ENCODE peak calls at places on chromosomes 4 and X, in six cellular contexts. M is IMR-90, B is H9, S is H1, X is mesenchymal stem cell, Y is neuronal stem cell. K is an unnamed sample.
A peak's percentile ranks its signal among the peaks of the same experiment; 100 is the strongest.

GRCh38 chrX:70171636-70172035 is 5.6 kb upstream of the DGAT2L6 start:
- DNase-seq in M (peak; percentile 21), B (no peak), S (no peak), X (no peak), Y (no peak), K (no peak)

GRCh38 chr4:3226944-3227343 is 22.0 kb upstream of the MSANTD1 start:
- DNase-seq in M (no peak), B (no peak), S (no peak), X (no peak), Y (no peak), K (no peak)

GRCh38 chrX:107565916-107566602 is 62.3 kb upstream of the PRPS1 start:
- DNase-seq in M (peak; percentile 70), B (peak; percentile 86), S (no peak), X (peak; percentile 79), Y (peak; percentile 54), K (no peak)

GRCh38 chr4:168880087-168880675 is 129.9 kb downstream of the CBR4 start:
- DNase-seq in M (peak; percentile 56), B (no peak), S (no peak), X (peak; percentile 56), Y (no peak), K (no peak)

GRCh38 chr4:30721353-30722091 is 1.4 kb downstream of the PCDH7 start:
- DNase-seq in M (peak; percentile 44), B (peak; percentile 55), S (peak; percentile 76), X (peak; percentile 64), Y (peak; percentile 54), K (no peak)

GRCh38 chr4:57080781-57081650 is 29.2 kb downstream of the IGFBP7 start:
- DNase-seq in M (peak; percentile 98), B (no peak), S (no peak), X (peak; percentile 98), Y (no peak), K (no peak)

GRCh38 chr4:121164291-121164690 is at the start of gene TNIP3:
- DNase-seq in M (peak; percentile 55), B (no peak), S (no peak), X (peak; percentile 49), Y (no peak), K (peak; percentile 18)

GRCh38 chr4:71634364-71634763 is 149.5 kb downstream of the GC start:
- DNase-seq in M (no peak), B (no peak), S (no peak), X (no peak), Y (no peak), K (no peak)

GRCh38 chrX:109782994-109783711 is 50.1 kb upstream of the ACSL4 start:
- DNase-seq in M (peak; percentile 45), B (no peak), S (no peak), X (no peak), Y (no peak), K (no peak)

DNA sequence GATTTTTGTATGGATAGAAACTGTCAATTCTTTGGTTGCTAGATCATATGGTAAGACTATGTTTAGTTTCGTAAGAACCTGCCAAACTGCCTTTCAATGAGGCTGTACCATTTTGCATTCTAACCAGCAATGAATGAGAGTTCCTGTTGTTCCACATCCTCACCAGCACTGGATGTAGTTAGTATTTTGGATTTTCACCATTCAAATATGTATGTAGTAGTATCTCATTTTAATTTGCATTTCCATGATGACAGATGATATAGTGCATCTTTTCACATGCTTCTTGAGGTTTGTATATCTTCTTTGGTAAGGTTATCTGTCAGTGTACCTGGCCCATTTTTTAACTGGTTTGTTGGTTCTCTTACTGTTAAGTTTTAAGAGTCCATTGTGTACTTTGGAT is 34.6 kb downstream of the CLOCK start:
- DNase-seq in M (no peak), B (no peak), S (no peak), X (no peak), Y (no peak), K (peak; percentile 8)
- H4K91ac ChIP-seq in M (no peak overlapping the region), B (no peak overlapping the region), S (no peak overlapping the region), X (no peak overlapping the region), Y (no peak overlapping the region), K (no peak overlapping the region)

DNA sequence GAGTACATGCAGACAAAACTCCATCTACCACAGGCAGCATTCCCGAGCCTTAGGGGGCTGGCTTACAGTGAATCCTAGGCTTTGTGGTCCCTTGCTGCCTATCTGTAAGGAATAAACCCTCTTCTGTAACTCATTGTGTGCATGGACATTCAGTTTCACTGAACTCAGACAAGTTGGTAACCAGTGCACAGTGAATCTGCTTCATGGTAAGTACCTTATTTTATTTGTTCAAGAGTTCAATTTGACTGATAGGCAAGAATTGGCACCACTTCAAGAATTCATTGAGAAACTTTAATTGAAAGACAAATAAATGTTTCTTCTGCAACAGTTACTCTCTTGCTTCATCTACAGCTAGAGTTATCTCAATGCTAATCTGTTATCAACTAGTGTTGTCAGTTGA is 57.2 kb upstream of the PRRG1 start:
- DNase-seq in M (no peak), B (no peak), S (no peak), X (no peak), Y (no peak), K (no peak)
- H2AFZ ChIP-seq in M (no peak overlapping the region), B (no peak overlapping the region), S (no peak overlapping the region), X (no peak overlapping the region), Y (no peak overlapping the region), K (no peak overlapping the region)

GRCh38 chrX:117919755-117920154 is 196.9 kb downstream of the KLHL13 start:
- DNase-seq in M (no peak), B (no peak), S (no peak), X (no peak), Y (no peak), K (no peak)
- H4K91ac ChIP-seq in M (no peak overlapping the region), B (no peak overlapping the region), S (no peak overlapping the region), X (no peak overlapping the region), Y (no peak overlapping the region), K (no peak overlapping the region)

GRCh38 chr4:53490161-53490915 is 100.9 kb downstream of the LNX1 start:
- DNase-seq in M (peak; percentile 45), B (no peak), S (no peak), X (peak; percentile 15), Y (no peak), K (no peak)
- H2AFZ ChIP-seq in M (no peak overlapping the region), B (no peak overlapping the region), S (no peak overlapping the region), X (no peak overlapping the region), Y (no peak overlapping the region), K (no peak overlapping the region)

DNA sequence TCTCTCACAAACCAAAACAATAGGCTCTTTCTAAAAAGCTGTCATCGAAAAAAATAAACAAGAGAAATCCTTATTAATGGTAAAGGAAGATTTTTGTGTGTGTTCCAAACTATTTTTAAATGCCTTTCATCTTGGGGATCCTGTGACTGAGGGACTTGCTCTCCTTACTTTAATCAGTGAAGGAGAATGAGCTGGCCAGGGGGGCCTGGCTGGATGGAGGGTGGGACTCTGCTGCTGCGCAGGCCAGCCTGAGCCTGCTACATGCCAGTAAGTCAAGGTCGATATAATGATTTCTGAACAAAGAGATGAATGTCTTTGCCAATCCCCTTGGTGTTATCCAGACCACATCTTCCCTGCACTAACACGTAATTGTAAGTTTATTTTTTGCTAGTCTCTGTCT is 1679.2 kb upstream of the TENM3 start:
- DNase-seq in M (no peak), B (no peak), S (no peak), X (no peak), Y (no peak), K (no peak)
- H4K91ac ChIP-seq in M (no peak overlapping the region), B (no peak overlapping the region), S (no peak overlapping the region), X (no peak overlapping the region), Y (no peak overlapping the region), K (no peak overlapping the region)

DNA sequence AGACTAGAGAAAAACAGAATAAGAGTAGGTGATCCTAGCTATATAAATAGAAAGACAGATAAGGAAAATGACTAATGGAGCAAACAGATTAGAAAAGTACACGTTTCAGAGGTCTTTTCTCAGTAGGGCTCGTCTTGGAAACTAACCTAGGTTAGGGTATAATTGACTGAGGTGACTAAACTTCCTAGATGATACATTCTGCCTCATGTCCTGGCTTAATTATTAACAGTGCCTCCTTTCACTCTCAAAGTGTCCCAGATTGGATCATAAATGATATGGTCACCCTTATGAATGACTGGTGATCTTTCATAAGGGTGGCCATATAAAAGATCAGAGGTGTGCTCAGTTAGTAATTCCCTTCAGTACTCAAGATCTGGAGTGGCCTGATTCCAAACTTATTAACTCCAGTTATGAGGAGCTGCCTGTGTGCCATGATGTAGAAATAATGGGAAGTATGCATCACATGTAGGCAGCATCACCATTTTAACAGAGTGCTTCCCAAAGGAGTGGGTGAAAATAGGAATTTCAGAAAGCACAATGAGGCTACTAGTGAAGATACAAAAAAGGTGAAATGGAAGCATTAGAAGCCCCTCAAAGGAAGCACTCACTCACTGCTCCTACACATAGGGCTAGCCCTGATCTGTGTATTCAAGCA is 14.7 kb upstream of the GRIA3 start:
- DNase-seq in M (no peak), B (no peak), S (no peak), X (no peak), Y (no peak), K (no peak)
- H2AFZ ChIP-seq in M (no peak overlapping the region), B (no peak overlapping the region), S (no peak overlapping the region), X (no peak overlapping the region), Y (no peak overlapping the region), K (no peak overlapping the region)

DNA sequence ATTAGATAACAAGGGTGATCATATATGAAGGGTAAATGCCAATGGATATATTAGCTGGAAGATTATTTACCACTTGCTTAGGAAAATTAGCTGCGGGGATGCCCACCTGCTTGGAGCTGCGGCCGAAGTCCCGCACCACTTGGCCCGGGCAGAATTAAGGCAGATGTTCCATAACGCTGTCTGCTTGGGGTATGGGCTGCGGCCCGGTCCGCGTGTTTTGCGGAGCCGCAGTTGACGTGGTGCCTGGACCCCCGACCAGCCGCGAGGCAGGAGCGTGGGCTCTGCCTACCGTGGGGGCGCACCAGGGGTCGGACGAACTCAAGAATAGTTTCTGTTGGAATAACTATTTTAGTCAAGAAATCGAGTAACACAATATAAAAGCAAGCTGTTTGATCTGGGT is 235.2 kb downstream of the CPXCR1 start:
- DNase-seq in M (no peak), B (peak; percentile 37), S (no peak), X (no peak), Y (no peak), K (no peak)
- H4K91ac ChIP-seq in M (no peak overlapping the region), B (no peak overlapping the region), S (peak overlapping the region; percentile 93), X (no peak overlapping the region), Y (no peak overlapping the region), K (no peak overlapping the region)

DNA sequence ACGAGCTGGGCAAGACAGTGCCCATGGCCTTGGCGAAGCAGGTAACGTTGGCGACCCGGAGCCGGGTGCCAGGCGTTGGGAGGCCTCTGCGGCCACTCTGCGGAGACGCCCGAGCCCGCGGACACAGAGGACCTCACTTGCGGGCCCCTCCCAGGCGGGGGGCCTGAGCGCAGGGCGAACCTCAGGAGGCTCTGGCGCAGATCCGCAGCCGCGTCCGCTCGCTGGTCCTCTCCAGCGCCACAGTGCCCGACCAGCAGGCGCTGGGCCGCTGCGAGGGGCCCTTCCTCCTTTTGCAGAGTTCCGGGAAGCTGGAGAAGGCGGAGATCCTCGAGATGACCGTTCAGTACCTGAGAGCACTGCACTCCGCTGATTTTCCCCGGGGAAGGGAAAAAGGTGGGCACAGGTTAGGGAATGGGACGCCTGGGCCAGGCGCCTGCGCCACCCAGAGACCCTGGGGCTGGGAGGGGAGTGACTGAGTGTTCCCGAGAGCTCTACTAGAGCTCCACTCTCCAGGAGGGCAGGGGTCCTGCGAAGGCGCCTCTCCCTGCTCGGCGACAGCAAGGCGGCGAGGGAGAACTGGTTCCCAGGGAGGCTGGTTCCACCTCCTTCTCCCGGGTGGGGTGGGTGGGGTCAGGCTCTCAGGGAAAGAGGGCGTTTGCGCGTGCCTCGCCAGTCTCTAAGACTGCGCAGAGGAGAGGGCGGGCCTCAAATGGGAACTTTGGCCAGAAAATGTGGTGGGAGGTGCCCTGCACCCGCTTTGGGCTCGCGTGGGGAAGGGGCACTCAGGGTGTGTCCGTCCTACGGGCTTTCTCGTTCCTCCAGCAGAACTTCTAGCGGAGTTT is 1.4 kb downstream of the HELT start:
- DNase-seq in M (no peak), B (peak; percentile 75), S (no peak), X (no peak), Y (no peak), K (no peak)
- H2AFZ ChIP-seq in M (no peak overlapping the region), B (no peak overlapping the region), S (peak overlapping the region; percentile 79), X (no peak overlapping the region), Y (no peak overlapping the region), K (peak overlapping the region; percentile 23)

K was measured in trophoblast cell.